ENCODE peak calls at places on chromosome 10, in five cellular contexts. C is Panc1, P is NCI-H2029 treated with DMSO at 0.1 percent for 48 hours, T is prostate gland, B is hypothalamus. L is an unnamed sample.

GRCh38 chr10:59807629-59808620 is 54.7 kb upstream of the MRLN start:
- DNase-seq in C (no peak), P (peak; percentile 14), T (no peak), B (no peak), L (no peak)

GRCh38 chr10:44334621-44335184 is 50.2 kb downstream of the CXCL12 start:
- DNase-seq in C (no peak), P (no peak), T (no peak), B (no peak), L (no peak)

GRCh38 chr10:31120392-31120791 is 88.7 kb upstream of the ZNF438 start:
- DNase-seq in C (no peak), P (no peak), T (no peak), B (no peak), L (no peak)

GRCh38 chr10:132102071-132102716 is 36.4 kb downstream of the JAKMIP3 start:
- DNase-seq in C (no peak), P (no peak), T (no peak), B (no peak), L (peak; percentile 39)

GRCh38 chr10:15426558-15426957 is 55.5 kb upstream of the FAM171A1 start:
- DNase-seq in C (no peak), P (no peak), T (no peak), B (no peak), L (no peak)

GRCh38 chr10:96585726-96586418 is 940 bp downstream of the TM9SF3 start:
- DNase-seq in C (no peak), P (no peak), T (peak; percentile 51), B (no peak), L (peak; percentile 53)

GRCh38 chr10:103254538-103255325 is 9.0 kb downstream of the RPEL1 start:
- DNase-seq in C (no peak), P (no peak), T (no peak), B (no peak), L (no peak)

GRCh38 chr10:60138842-60139241 is 232.5 kb upstream of the CCDC6 start:
- DNase-seq in C (no peak), P (no peak), T (no peak), B (no peak), L (no peak)

GRCh38 chr10:58444336-58444735 is 59.1 kb downstream of the TFAM start:
- DNase-seq in C (no peak), P (no peak), T (no peak), B (no peak), L (no peak)

GRCh38 chr10:97475936-97476594 is 22.2 kb downstream of the MMS19 start:
- DNase-seq in C (no peak), P (no peak), T (no peak), B (no peak), L (peak; percentile 8)

GRCh38 chr10:72186633-72187330 is 29.0 kb upstream of the ANAPC16 start:
- DNase-seq in C (no peak), P (no peak), T (no peak), B (no peak), L (no peak)

GRCh38 chr10:101287183-101287830 is 58.0 kb upstream of the LBX1 start:
- DNase-seq in C (no peak), P (no peak), T (no peak), B (no peak), L (no peak)

GRCh38 chr10:48400850-48401220 is 94.4 kb downstream of the MAPK8 start:
- DNase-seq in C (no peak), P (no peak), T (no peak), B (no peak), L (no peak)

GRCh38 chr10:115129752-115130151 is 36.6 kb downstream of the ATRNL1 start:
- DNase-seq in C (peak; percentile 20), P (no peak), T (no peak), B (no peak), L (no peak)

GRCh38 chr10:27838291-27838690 is 92.7 kb upstream of the MKX start:
- DNase-seq in C (no peak), P (no peak), T (no peak), B (no peak), L (no peak)

GRCh38 chr10:124403548-124403947 is 15.2 kb downstream of the OAT start:
- DNase-seq in C (peak; percentile 45), P (peak; percentile 51), T (peak; percentile 20), B (no peak), L (no peak)

GRCh38 chr10:26251925-26252324 is 35.4 kb downstream of the GAD2 start:
- DNase-seq in C (no peak), P (no peak), T (no peak), B (no peak), L (no peak)

GRCh38 chr10:84193846-84194423 is 402 bp upstream of the CDHR1 start:
- DNase-seq in C (no peak), P (no peak), T (no peak), B (no peak), L (no peak)

GRCh38 chr10:128268015-128268722 is 141.9 kb upstream of the MKI67 start:
- DNase-seq in C (no peak), P (peak; percentile 8), T (peak; percentile 19), B (no peak), L (no peak)